ENCODE peak calls at places on chromosomes 4 and X, in four cellular contexts. X, N, H and F are unnamed samples.

GRCh38 chrX:31836479-31836878 is 764.6 kb upstream of the FTHL17 start:
- DNase-seq in H (no peak), N (no peak), X (no peak), F (no peak)

GRCh38 chrX:48590203-48591103 is 6.8 kb upstream of the WDR13 start:
- DNase-seq in N (no peak), H (no peak), X (no peak), F (no peak)

GRCh38 chrX:16578218-16578617 is 71.7 kb upstream of the S100G start:
- DNase-seq in N (no peak), X (no peak), H (no peak), F (no peak)

GRCh38 chr4:39975488-39976089 is 2.1 kb downstream of the PDS5A start:
- DNase-seq in X (no peak), N (no peak), H (no peak), F (no peak)

GRCh38 chr4:151331276-151332042 is 6.1 kb upstream of the SH3D19 start:
- DNase-seq in N (no peak), X (no peak), H (no peak), F (no peak)

GRCh38 chr4:124883642-124884041 is 171.1 kb upstream of the ANKRD50 start:
- DNase-seq in X (no peak), N (no peak), H (no peak), F (no peak)

GRCh38 chr4:26343041-26343403 is 22.2 kb downstream of the RBPJ start:
- DNase-seq in N (no peak), X (no peak), H (no peak), F (no peak)

GRCh38 chr4:87056884-87057283 is 122.1 kb downstream of the AFF1 start:
- DNase-seq in X (no peak), H (no peak), N (no peak), F (no peak)

GRCh38 chr4:55077577-55077976 is 47.8 kb downstream of the KDR start:
- DNase-seq in H (no peak), X (no peak), N (no peak), F (no peak)

GRCh38 chr4:39855909-39856512 is 121.7 kb downstream of the PDS5A start:
- DNase-seq in N (no peak), X (no peak), H (no peak), F (no peak)

GRCh38 chrX:51456246-51456645 is 40.1 kb downstream of the NUDT11 start:
- DNase-seq in H (no peak), N (no peak), X (no peak), F (no peak)

GRCh38 chrX:51463322-51463721 is 33.1 kb downstream of the NUDT11 start:
- DNase-seq in H (no peak), N (no peak), X (no peak), F (no peak)

GRCh38 chrX:51461053-51462050 is 35.0 kb downstream of the NUDT11 start:
- DNase-seq in N (no peak), X (peak), H (no peak), F (peak)

GRCh38 chrX:51456814-51457213 is 39.6 kb downstream of the NUDT11 start:
- DNase-seq in H (no peak), X (no peak), N (no peak), F (no peak)

DNA sequence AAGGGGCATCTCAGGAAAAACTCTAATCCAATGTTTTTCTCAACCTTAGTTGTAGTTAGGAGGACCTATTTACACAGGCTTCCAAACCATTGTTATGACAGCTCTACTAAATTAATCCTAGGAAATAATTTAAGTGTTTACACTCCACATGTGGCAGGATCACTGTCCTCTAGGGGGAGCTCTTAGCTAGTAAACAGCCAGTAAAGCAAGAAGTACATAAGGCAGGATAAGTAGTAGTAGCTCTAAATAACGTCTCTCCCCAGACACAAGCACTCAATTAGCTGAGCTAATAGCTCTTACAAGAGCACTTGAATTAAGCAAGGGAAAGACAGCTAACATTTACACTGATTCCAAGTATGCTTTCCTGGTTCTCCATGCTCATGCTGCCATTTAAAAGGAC is 37.3 kb downstream of the NUDT11 start:
- DNase-seq in X (peak), H (no peak), N (no peak), F (no peak)
- TF ChIP-seq CTCF in X (peak), H (peak), N (no peak), F (no peak)

GRCh38 chrX:9311411-9312160 is 153.3 kb upstream of the TBL1X start:
- DNase-seq in N (no peak), H (no peak), X (no peak), F (no peak)

GRCh38 chrX:9315086-9315485 is 149.8 kb upstream of the TBL1X start:
- DNase-seq in H (no peak), N (no peak), X (no peak), F (no peak)

GRCh38 chrX:9312922-9313867 is 151.7 kb upstream of the TBL1X start:
- DNase-seq in X (peak), H (peak), N (peak), F (no peak)

GRCh38 chrX:9308426-9308825 is 156.4 kb upstream of the TBL1X start:
- DNase-seq in X (no peak), N (no peak), H (no peak), F (no peak)

DNA sequence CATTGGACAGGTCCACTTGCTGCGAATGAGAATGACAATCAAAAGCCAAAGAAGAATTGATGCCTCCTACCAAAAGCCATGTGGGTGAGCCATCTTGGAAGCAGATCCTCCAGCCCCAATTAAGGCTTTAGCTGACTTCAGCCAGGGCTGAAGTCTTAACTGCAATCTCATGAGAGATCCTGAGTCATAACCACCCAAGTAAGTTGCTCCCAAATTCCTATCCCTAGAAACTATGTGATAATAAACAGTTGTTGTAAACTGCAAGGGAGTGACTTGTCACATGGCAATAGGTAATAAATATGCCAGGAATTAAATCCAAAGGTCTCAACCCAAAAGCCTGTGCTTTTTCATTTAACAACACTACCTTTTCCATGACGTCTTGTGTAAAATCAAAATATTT is 154.3 kb upstream of the TBL1X start:
- DNase-seq in X (no peak), N (no peak), H (no peak), F (no peak)
- H3K27ac ChIP-seq in X (no peak), N (no peak), H (no peak), F (peak)

DNA sequence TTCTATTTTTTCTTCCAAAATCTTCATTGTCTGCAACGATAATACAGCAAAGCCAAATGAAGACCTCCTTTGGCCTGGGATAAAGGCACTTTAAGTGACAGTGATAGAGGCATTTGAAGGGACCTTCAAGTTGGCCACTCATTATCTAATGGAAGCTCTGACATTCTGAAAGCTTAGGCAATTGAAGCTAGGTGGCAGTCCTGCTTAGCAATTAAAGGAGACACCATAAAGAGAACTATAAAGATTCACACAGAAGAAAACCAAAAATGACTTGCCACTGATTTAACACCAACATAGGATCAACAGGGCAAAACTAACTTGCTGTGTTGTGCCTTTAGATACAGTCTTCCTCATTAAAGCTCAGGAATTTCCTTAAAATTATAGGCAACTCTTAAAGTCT is 103.3 kb upstream of the TSPAN7 start:
- DNase-seq in N (no peak), H (no peak), X (no peak), F (no peak)
- TF ChIP-seq CTCF in N (no peak), H (no peak), X (no peak), F (no peak)

DNA sequence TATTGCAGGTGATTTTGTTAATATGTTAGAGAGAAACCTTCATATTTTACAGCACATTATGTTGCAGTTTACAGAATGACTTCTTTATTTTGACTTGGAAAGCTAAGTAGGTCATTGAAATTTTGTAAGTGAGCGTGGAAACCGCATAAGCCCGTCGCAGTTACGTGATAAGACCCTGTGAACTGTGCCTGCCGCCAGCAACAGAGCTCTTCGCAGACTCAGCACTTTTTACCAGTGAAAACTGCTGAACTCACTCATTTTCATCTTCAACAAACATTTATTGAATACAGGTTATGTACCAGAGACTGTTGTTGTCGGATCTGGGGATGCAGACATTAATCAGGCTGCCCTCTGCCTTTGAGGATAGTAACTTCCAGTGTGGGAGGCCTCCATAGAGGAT is 355.7 kb downstream of the HS3ST1 start:
- DNase-seq in X (no peak), H (no peak), N (no peak), F (no peak)
- H3K27ac ChIP-seq in X (no peak), H (no peak), N (no peak), F (no peak)

GRCh38 chrX:132614297-132614696 is 125.5 kb upstream of the MBNL3 start:
- DNase-seq in H (no peak), X (no peak), N (no peak), F (no peak)
- TF ChIP-seq CTCF in H (no peak), X (peak), N (no peak), F (no peak)

DNA sequence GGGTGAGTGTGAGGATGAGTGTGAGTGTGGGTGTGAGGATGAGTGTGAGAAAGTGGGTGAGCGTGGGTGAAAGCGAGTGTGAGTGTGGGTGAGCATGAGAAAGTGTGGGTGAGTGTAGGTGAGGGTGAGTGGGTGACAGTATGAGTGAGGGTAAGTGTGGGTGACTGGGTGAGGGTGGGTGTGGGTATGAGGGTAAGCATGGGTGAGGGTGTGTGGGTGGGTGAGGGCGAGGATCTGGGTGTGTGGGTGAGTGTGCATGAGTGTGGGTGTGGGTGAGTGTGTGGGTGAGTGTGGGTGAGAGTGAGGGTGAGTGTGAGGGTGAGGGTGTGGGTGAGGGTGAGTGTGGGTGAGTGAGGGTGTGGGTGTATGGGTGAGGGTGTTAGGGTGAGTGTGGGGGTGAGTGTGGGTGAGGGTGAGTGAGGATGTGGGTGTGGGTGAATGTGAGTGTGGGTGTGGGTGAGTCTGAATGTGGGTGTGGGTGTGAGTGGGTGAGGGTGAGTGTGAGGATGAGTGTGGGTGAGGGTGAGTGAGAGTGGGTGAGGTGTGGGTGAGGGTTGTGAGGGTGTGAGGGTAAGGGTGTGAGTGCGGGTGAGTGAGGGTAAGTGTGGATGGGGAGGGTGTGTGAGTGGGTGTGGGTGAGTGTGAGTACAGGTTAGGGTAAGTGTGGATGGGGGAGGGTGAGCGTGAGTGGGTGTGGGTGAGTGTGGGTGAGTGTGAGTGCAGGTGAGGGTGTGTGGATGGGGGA is 48.9 kb downstream of the ING2 start:
- DNase-seq in N (no peak), H (no peak), X (no peak), F (no peak)
- H3K27ac ChIP-seq in N (no peak), H (no peak), X (no peak), F (no peak)

DNA sequence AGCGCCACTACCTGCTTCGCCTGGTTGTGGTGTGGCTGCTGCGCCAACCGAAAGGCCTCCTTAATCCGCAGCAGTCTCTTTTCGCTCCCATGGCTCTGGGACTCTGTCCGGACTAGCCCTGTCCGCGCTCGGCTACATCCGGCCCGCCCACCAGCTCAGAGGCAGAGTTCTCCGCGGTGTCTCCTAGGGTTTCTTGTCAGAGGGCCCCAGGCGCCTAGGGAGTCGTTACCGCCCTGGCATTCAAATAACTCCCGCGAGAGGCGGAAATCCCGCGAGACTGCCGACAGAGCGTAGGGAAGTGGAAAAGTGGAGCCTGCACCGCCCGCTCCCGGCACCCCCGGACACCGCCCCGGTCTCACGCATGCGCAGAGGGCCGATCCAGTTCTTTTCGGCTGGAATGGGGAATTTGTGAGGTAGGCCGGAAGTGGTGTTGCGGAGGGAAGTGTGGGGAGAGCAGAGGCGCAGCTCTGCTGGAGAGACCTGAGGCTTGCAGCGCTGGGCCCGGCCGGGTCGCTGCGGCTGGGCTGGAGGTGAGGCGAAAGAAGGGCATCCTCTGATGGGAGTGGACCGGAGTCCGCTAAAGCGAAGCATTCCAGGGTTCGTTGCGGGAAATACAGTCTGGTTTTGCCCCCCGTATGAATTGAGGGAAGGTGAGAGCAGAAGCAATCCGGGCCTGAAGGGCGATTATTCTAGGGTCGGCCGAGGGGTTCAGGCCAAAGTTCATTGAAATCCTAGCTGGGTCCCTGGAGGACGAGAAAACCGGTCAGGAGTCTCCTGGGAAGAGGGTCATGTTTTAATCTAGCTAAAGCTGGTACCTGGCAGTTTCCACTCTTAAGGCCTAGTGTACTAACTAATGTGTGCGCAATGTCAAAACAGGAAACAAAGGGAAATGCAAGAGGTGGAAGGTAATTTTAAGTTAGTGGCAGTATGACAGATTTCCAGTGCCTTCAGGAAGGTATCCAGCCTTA is at the start of gene FAM200B:
- DNase-seq in H (peak), N (peak), X (peak), F (peak)
- TF ChIP-seq CTCF in H (peak), N (no peak), X (peak), F (peak)